ENCODE peak calls at places on chromosome 12, in nine cellular contexts. J is stomach, E is IMR-90, P is upper lobe of left lung, D is uterus, A is heart left ventricle, O is A549, L is breast epithelium, Y is Peyer's patch. F is an unnamed sample. For H3K9me3, the result is how much of the 10 kb centered on the place peaks cover.

GRCh38 chr12:70983692-70984091 is 63.2 kb upstream of the PTPRR start:
- DNase-seq in P (no peak), A (no peak), O (no peak), D (no peak), E (no peak), J (no peak), L (no peak), Y (no peak), F (no peak)

GRCh38 chr12:122860052-122860853 is 25.0 kb downstream of the HIP1R start:
- DNase-seq in O (peak), Y (peak), L (peak), J (peak), A (peak), D (peak), E (peak), P (peak), F (peak)

GRCh38 chr12:55955800-55956508 is 9.9 kb downstream of the PMEL start:
- DNase-seq in A (no peak), O (peak), J (peak), P (no peak), E (peak), Y (peak), D (no peak), L (no peak), F (peak)

GRCh38 chr12:39294712-39295111 is 148.2 kb downstream of the KIF21A start:
- DNase-seq in J (no peak), A (no peak), P (no peak), O (no peak), L (no peak), Y (no peak), D (no peak), E (no peak), F (no peak)

GRCh38 chr12:93139028-93139665 is 210.1 kb upstream of the EEA1 start:
- DNase-seq in A (no peak), P (no peak), J (no peak), L (no peak), Y (no peak), O (no peak), D (no peak), E (no peak), F (no peak)

GRCh38 chr12:46443594-46444263 is 71.2 kb upstream of the SLC38A2 start:
- DNase-seq in J (no peak), Y (no peak), L (no peak), E (no peak), D (no peak), P (no peak), A (no peak), O (no peak), F (no peak)

GRCh38 chr12:15179672-15180071 is 41.5 kb downstream of the RERG start:
- DNase-seq in D (no peak), E (no peak), A (no peak), J (no peak), O (no peak), Y (no peak), P (no peak), L (no peak), F (no peak)

GRCh38 chr12:96194901-96195844 is 998 bp downstream of the ELK3 start:
- DNase-seq in A (peak), J (peak), L (no peak), E (peak), P (peak), D (peak), O (peak), Y (peak), F (peak)

GRCh38 chr12:92506460-92506859 is 196.3 kb upstream of the PLEKHG7 start:
- DNase-seq in L (no peak), P (no peak), J (no peak), A (no peak), D (no peak), Y (no peak), E (no peak), O (no peak), F (no peak)

GRCh38 chr12:46963977-46964376 is 115.4 kb upstream of the PCED1B start:
- DNase-seq in E (no peak), Y (no peak), A (no peak), J (no peak), O (no peak), P (no peak), L (no peak), D (no peak), F (peak)

GRCh38 chr12:95117178-95117599 is 43.8 kb upstream of the NR2C1 start:
- DNase-seq in J (peak), D (peak), E (peak), A (peak), Y (peak), O (peak), L (no peak), P (no peak), F (peak)

GRCh38 chr12:12663644-12664294 is 32.2 kb downstream of the GPR19 start:
- DNase-seq in Y (no peak), L (no peak), P (peak), E (no peak), A (no peak), D (no peak), O (no peak), J (no peak), F (no peak)

GRCh38 chr12:99767809-99768208 is 120.3 kb downstream of the GARIN6 start:
- DNase-seq in J (no peak), E (peak), L (no peak), A (no peak), O (peak), D (no peak), Y (no peak), P (no peak), F (no peak)

GRCh38 chr12:75270157-75270556 is 60.0 kb downstream of the CAPS2 start:
- DNase-seq in Y (no peak), E (no peak), A (no peak), O (no peak), P (no peak), D (no peak), J (no peak), L (no peak), F (no peak)

GRCh38 chr12:84986586-84986985 is 49.5 kb downstream of the TSPAN19 start:
- DNase-seq in E (peak), J (no peak), L (no peak), P (no peak), D (no peak), A (no peak), O (no peak), Y (no peak), F (no peak)

DNA sequence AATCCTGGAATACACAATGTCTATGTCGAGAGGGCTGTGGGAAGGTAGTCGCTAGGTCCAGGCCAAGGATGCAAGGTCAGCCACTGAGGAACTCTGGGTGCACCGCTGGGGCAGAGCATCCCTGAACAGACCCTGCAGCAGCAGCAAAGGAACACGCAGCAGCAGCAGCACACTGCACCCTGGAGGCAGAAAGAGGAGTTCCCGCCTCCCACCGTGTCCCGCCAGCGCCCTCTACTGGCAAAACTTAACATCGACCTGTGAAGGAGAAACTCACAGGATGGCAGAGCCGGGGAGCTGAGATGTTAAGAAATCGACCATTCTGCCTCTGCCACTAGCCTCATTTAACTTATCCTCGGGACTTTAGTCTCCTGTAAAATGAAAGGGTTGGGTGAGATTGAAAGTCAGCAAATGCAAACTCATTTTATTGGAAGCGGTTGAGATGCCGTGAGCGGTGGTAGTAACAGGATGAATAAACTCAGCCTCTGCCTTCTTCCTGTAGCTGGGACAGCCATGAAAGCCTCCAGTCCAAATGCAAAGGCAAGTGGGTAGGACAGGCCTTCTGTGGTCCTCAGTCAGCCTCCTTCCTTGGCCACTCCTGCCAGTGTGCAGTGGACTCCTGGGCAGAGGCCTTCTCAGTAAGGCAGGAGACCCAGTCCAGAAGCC is 45.6 kb downstream of the STAB2 start:
- DNase-seq in A (no peak), E (peak), L (no peak), Y (no peak), J (peak), D (no peak), O (peak), P (no peak), F (peak)
- TF ChIP-seq CTCF in A (no peak), E (peak), L (peak), Y (no peak), J (no peak), D (no peak), O (peak), P (peak), F (peak)

GRCh38 chr12:130698106-130698505 is 18.0 kb downstream of the RIMBP2 start:
- DNase-seq in A (no peak), D (no peak), O (no peak), P (no peak), L (peak), J (no peak), Y (no peak), E (no peak), F (no peak)

GRCh38 chr12:130701402-130701744 is 14.7 kb downstream of the RIMBP2 start:
- DNase-seq in J (peak), L (no peak), Y (no peak), D (no peak), E (no peak), P (no peak), O (no peak), A (no peak), F (no peak)

GRCh38 chr12:130700492-130701401 is 15.4 kb downstream of the RIMBP2 start:
- DNase-seq in A (no peak), L (no peak), O (no peak), J (peak), E (no peak), P (no peak), Y (no peak), D (no peak), F (no peak)

GRCh38 chr12:130695061-130695460 is 21.0 kb downstream of the RIMBP2 start:
- DNase-seq in J (no peak), D (no peak), P (no peak), A (no peak), L (no peak), E (no peak), Y (no peak), O (no peak), F (no peak)

GRCh38 chr12:130696377-130696776 is 19.7 kb downstream of the RIMBP2 start:
- DNase-seq in Y (no peak), D (no peak), O (no peak), A (no peak), E (no peak), P (no peak), L (no peak), J (no peak), F (no peak)
- H3K9me3 ChIP-seq in Y (under half), D (under half), O (under half), A (under half), E (under half), P (under half), L (under half), J (under half), F (under half)

GRCh38 chr12:123973552-123974341 is 732 bp downstream of the ZNF664 start:
- DNase-seq in O (peak), E (peak), A (peak), L (peak), P (peak), Y (peak), D (peak), J (peak), F (peak)

GRCh38 chr12:123976227-123976826 is 3.3 kb downstream of the ZNF664 start:
- DNase-seq in Y (no peak), O (no peak), L (no peak), A (no peak), P (no peak), E (no peak), J (no peak), D (no peak), F (no peak)

GRCh38 chr12:123972448-123973401 is at the start of the genes CCDC92 and ZNF664:
- DNase-seq in A (peak), P (peak), L (peak), Y (peak), O (peak), J (peak), E (peak), D (peak), F (peak)

GRCh38 chr12:123971449-123971769 is 1.2 kb downstream of the CCDC92 start:
- DNase-seq in P (no peak), L (no peak), A (no peak), D (no peak), J (no peak), O (no peak), E (no peak), Y (no peak), F (no peak)

GRCh38 chr12:123971770-123972447 is 722 bp downstream of the CCDC92 start:
- DNase-seq in O (peak), Y (peak), D (peak), A (peak), L (peak), P (peak), J (peak), E (peak), F (peak)
- TF ChIP-seq POLR2A in O (no peak), Y (no peak), D (no peak), A (no peak), L (no peak), P (no peak), J (no peak), E (no peak), F (peak)

GRCh38 chr12:72365151-72365550 is 93.0 kb downstream of the TRHDE start:
- DNase-seq in P (no peak), O (no peak), Y (no peak), J (no peak), A (no peak), L (no peak), D (no peak), E (peak), F (no peak)

GRCh38 chr12:72366255-72366654 is 94.1 kb downstream of the TRHDE start:
- DNase-seq in A (no peak), Y (no peak), O (no peak), P (no peak), L (no peak), J (no peak), D (no peak), E (no peak), F (no peak)

GRCh38 chr12:72368298-72368697 is 96.1 kb downstream of the TRHDE start:
- DNase-seq in J (no peak), P (no peak), L (no peak), E (peak), Y (no peak), A (no peak), O (no peak), D (no peak), F (no peak)

GRCh38 chr12:72369560-72369959 is 97.4 kb downstream of the TRHDE start:
- DNase-seq in A (no peak), O (no peak), D (no peak), J (no peak), E (peak), P (no peak), Y (no peak), L (no peak), F (no peak)

GRCh38 chr12:72368719-72369505 is 96.7 kb downstream of the TRHDE start:
- DNase-seq in J (no peak), O (no peak), Y (no peak), A (no peak), D (no peak), E (peak), L (no peak), P (no peak), F (peak)
- TF ChIP-seq CTCF in J (no peak), O (no peak), Y (no peak), A (no peak), D (no peak), E (no peak), L (no peak), P (no peak), F (peak)

GRCh38 chr12:28367326-28367725 is 177.1 kb downstream of the CCDC91 start:
- DNase-seq in J (no peak), D (no peak), E (no peak), A (no peak), P (no peak), Y (no peak), O (no peak), L (no peak), F (no peak)

GRCh38 chr12:28374556-28374955 is 184.3 kb downstream of the CCDC91 start:
- DNase-seq in P (no peak), Y (no peak), O (no peak), L (no peak), A (no peak), E (peak), D (no peak), J (no peak), F (no peak)

GRCh38 chr12:28367993-28368392 is 177.7 kb downstream of the CCDC91 start:
- DNase-seq in O (no peak), J (no peak), L (no peak), A (no peak), P (no peak), Y (no peak), E (no peak), D (no peak), F (no peak)

GRCh38 chr12:28369483-28369882 is 179.2 kb downstream of the CCDC91 start:
- DNase-seq in O (peak), P (no peak), L (no peak), E (no peak), Y (no peak), A (no peak), D (no peak), J (no peak), F (no peak)
- H3K9me3 ChIP-seq in O (under half), P (under half), L (half or more), E (under half), Y (under half), A (under half), D (under half), J (under half), F (under half)